ENCODE peak calls at places on chromosomes 4 and X, in ten cellular contexts. Y is heart right ventricle, D is brain microvascular endothelial cell, V is dorsolateral prefrontal cortex, M is A549, L is lower lobe of right lung, I is psoas muscle, E is right cardiac atrium, Z is astrocyte, B is HCT116. P is an unnamed sample.

GRCh38 chr4:16770887-16771286 is 127.6 kb downstream of the LDB2 start:
- DNase-seq in I (no peak), Z (peak), M (no peak), V (no peak), D (no peak), B (no peak), Y (no peak), E (no peak), L (no peak), P (no peak)

GRCh38 chrX:13761606-13762005 is 27.1 kb downstream of the OFD1 start:
- DNase-seq in V (no peak), B (no peak), D (no peak), E (no peak), Z (no peak), Y (no peak), M (no peak), I (no peak), L (no peak), P (no peak)

GRCh38 chr4:158111241-158111640 is 61.6 kb downstream of the GASK1B start:
- DNase-seq in Y (no peak), I (no peak), V (no peak), L (no peak), D (peak), B (no peak), E (no peak), Z (peak), M (no peak), P (no peak)

GRCh38 chr4:109993116-109993515 is 80.4 kb downstream of the EGF start:
- DNase-seq in Y (no peak), B (no peak), Z (no peak), D (no peak), I (no peak), M (no peak), L (no peak), E (no peak), V (no peak), P (no peak)

GRCh38 chrX:31836479-31836878 is 764.6 kb upstream of the FTHL17 start:
- DNase-seq in E (no peak), D (no peak), Y (no peak), Z (no peak), L (no peak), I (no peak), M (no peak), B (no peak), V (no peak), P (no peak)

GRCh38 chr4:91681544-91681943 is 622.2 kb upstream of the GRID2 start:
- DNase-seq in L (no peak), M (no peak), V (no peak), E (no peak), Y (no peak), Z (no peak), D (no peak), I (no peak), B (peak), P (no peak)

GRCh38 chr4:138522366-138522765 is 280.2 kb upstream of the SLC7A11 start:
- DNase-seq in B (peak), L (no peak), V (no peak), D (peak), M (no peak), Z (no peak), I (no peak), Y (no peak), E (no peak), P (no peak)

GRCh38 chr4:38467296-38467695 is 196.7 kb upstream of the KLF3 start:
- DNase-seq in L (no peak), I (no peak), M (no peak), Y (no peak), V (no peak), E (no peak), B (no peak), Z (no peak), D (no peak), P (no peak)

GRCh38 chr4:126779446-126780166 is 853.2 kb upstream of the INTU start:
- DNase-seq in Z (no peak), I (no peak), B (no peak), E (peak), M (no peak), Y (no peak), V (no peak), L (no peak), D (no peak), P (no peak)

GRCh38 chr4:121217385-121217784 is 53.3 kb upstream of the TNIP3 start:
- DNase-seq in Z (peak), Y (no peak), V (no peak), L (no peak), I (no peak), B (no peak), M (no peak), D (peak), E (no peak), P (no peak)

GRCh38 chr4:114598191-114599121 is at the start of gene UGT8:
- DNase-seq in B (peak), V (peak), I (peak), Y (peak), D (no peak), M (no peak), Z (peak), E (peak), L (peak), P (peak)

GRCh38 chr4:152606800-152607577 is 71.1 kb upstream of the FBXW7 start:
- DNase-seq in Y (no peak), E (no peak), B (no peak), D (no peak), Z (no peak), V (peak), L (no peak), M (no peak), I (no peak), P (no peak)

GRCh38 chr4:86358176-86358701 is 1.6 kb downstream of the MAPK10 start:
- DNase-seq in B (no peak), I (no peak), E (no peak), D (no peak), M (no peak), Y (no peak), V (peak), L (no peak), Z (no peak), P (no peak)

GRCh38 chr4:158172196-158172557 is 648 bp downstream of the GASK1B start:
- DNase-seq in M (no peak), I (no peak), V (no peak), B (no peak), Z (peak), Y (no peak), D (peak), L (no peak), E (no peak), P (no peak)

GRCh38 chr4:141058739-141059507 is 74.3 kb downstream of the RNF150 start:
- DNase-seq in V (no peak), M (no peak), L (no peak), Y (no peak), B (no peak), I (no peak), E (no peak), D (peak), Z (peak), P (no peak)

GRCh38 chrX:19839770-19840254 is 47.6 kb downstream of the SH3KBP1 start:
- DNase-seq in B (peak), E (no peak), Z (peak), I (no peak), Y (no peak), V (no peak), D (no peak), L (no peak), M (no peak), P (no peak)

GRCh38 chr4:138513535-138513934 is 271.4 kb upstream of the SLC7A11 start:
- DNase-seq in B (no peak), M (no peak), D (no peak), E (no peak), Z (no peak), Y (no peak), I (no peak), V (no peak), L (no peak), P (no peak)

GRCh38 chrX:129792586-129793291 is 13.0 kb downstream of the SASH3 start:
- DNase-seq in I (no peak), V (no peak), E (no peak), D (no peak), L (no peak), B (no peak), Z (no peak), M (no peak), Y (no peak), P (no peak)

GRCh38 chrX:7759832-7760231 is 83.1 kb upstream of the VCX start:
- DNase-seq in B (no peak), I (no peak), D (no peak), L (no peak), V (no peak), Z (no peak), M (no peak), E (no peak), Y (no peak), P (no peak)

GRCh38 chr4:67236793-67237192 is 308.5 kb downstream of the CENPC start:
- DNase-seq in E (no peak), I (no peak), D (no peak), Z (no peak), L (no peak), V (no peak), Y (no peak), M (no peak), B (no peak), P (no peak)

GRCh38 chrX:3326721-3327120 is 19.7 kb downstream of the MXRA5 start:
- DNase-seq in I (no peak), Y (no peak), L (no peak), Z (no peak), V (no peak), M (no peak), D (no peak), B (no peak), E (no peak), P (no peak)

GRCh38 chr4:172982151-172982590 is 186.4 kb upstream of the GALNT7 start:
- DNase-seq in M (peak), Z (peak), B (peak), V (no peak), E (no peak), I (no peak), D (peak), L (no peak), Y (no peak), P (no peak)

GRCh38 chr4:75892508-75892907 is 9.7 kb downstream of the PPEF2 start:
- DNase-seq in Z (no peak), I (no peak), L (no peak), B (peak), V (no peak), E (no peak), Y (no peak), M (peak), D (no peak), P (no peak)

GRCh38 chr4:120008075-120008474 is 58.6 kb downstream of the MAD2L1 start:
- DNase-seq in D (no peak), B (no peak), V (no peak), I (no peak), Y (no peak), L (no peak), Z (no peak), M (no peak), E (no peak), P (no peak)

GRCh38 chr4:41364871-41365270 is 108.1 kb downstream of the UCHL1 start:
- DNase-seq in E (no peak), M (no peak), V (no peak), B (no peak), I (no peak), D (no peak), L (no peak), Y (no peak), Z (no peak), P (no peak)

GRCh38 chr4:40848251-40848650 is 98.5 kb downstream of the NSUN7 start:
- DNase-seq in I (no peak), Y (no peak), M (no peak), E (no peak), B (no peak), Z (no peak), V (no peak), D (no peak), L (no peak), P (no peak)

GRCh38 chr4:4323705-4324534 is 33.9 kb downstream of the ZBTB49 start:
- DNase-seq in B (no peak), Y (no peak), Z (peak), E (no peak), M (no peak), I (no peak), D (peak), L (no peak), V (no peak), P (no peak)

GRCh38 chrX:21382715-21383114 is 8.5 kb downstream of the CNKSR2 start:
- DNase-seq in I (no peak), E (no peak), Y (no peak), Z (no peak), V (no peak), L (no peak), B (peak), M (peak), D (no peak), P (no peak)

GRCh38 chr4:144709793-144710525 is 64.0 kb downstream of the HHIP start:
- DNase-seq in B (peak), D (peak), Z (peak), I (no peak), L (no peak), Y (no peak), E (no peak), V (peak), M (peak), P (no peak)

GRCh38 chr4:1044469-1045192 is 33.2 kb downstream of the FGFRL1 start:
- DNase-seq in Z (no peak), B (no peak), M (no peak), V (no peak), I (peak), E (peak), L (peak), Y (no peak), D (no peak), P (no peak)

GRCh38 chrX:71652405-71652804 is 14.9 kb upstream of the LOC101059915 start:
- DNase-seq in M (peak), D (peak), Y (no peak), L (no peak), E (no peak), B (peak), V (no peak), I (no peak), Z (peak), P (no peak)

GRCh38 chr4:140134780-140135179 is 19.2 kb downstream of the MAML3 start:
- DNase-seq in E (no peak), Z (no peak), L (no peak), B (no peak), V (no peak), I (no peak), M (no peak), Y (no peak), D (no peak), P (no peak)

GRCh38 chr4:2275546-2276251 is 13.8 kb upstream of the MXD4 start:
- DNase-seq in Z (no peak), M (no peak), I (peak), D (no peak), B (no peak), L (peak), V (peak), E (peak), Y (no peak), P (no peak)

GRCh38 chr4:41024556-41025491 is 189.5 kb downstream of the APBB2 start:
- DNase-seq in B (peak), E (no peak), M (no peak), V (no peak), Z (peak), I (no peak), Y (no peak), D (no peak), L (no peak), P (no peak)

GRCh38 chr4:11632015-11632414 is 203.3 kb upstream of the HS3ST1 start:
- DNase-seq in B (no peak), Z (no peak), E (no peak), L (no peak), I (no peak), M (no peak), V (no peak), D (no peak), Y (no peak), P (no peak)
- H3K27ac ChIP-seq in B (peak), Z (no peak), E (no peak), L (no peak), I (no peak), M (no peak), V (no peak), D (no peak), Y (no peak), P (no peak)

GRCh38 chr4:106806158-106806797 is 229.8 kb downstream of the DKK2 start:
- DNase-seq in M (no peak), E (no peak), Y (no peak), L (no peak), B (no peak), D (no peak), I (no peak), Z (no peak), V (no peak), P (no peak)
- H3K27ac ChIP-seq in M (no peak), E (no peak), Y (no peak), L (no peak), B (no peak), D (no peak), I (no peak), Z (no peak), V (no peak), P (no peak)

GRCh38 chrX:110003167-110004156 is 548 bp downstream of the TMEM164 start:
- DNase-seq in L (peak), Z (no peak), Y (peak), M (peak), B (no peak), I (peak), E (peak), V (no peak), D (no peak), P (no peak)
- H3K27ac ChIP-seq in L (peak), Z (peak), Y (peak), M (peak), B (peak), I (peak), E (peak), V (peak), D (peak), P (peak)

GRCh38 chrX:120773801-120774200 is 101.9 kb downstream of the CT47B1 start:
- DNase-seq in E (no peak), M (no peak), V (no peak), I (no peak), B (no peak), L (no peak), Z (no peak), Y (no peak), D (no peak), P (no peak)
- H3K27ac ChIP-seq in E (no peak), M (no peak), V (no peak), I (no peak), B (no peak), L (no peak), Z (no peak), Y (no peak), D (no peak), P (no peak)